ENCODE peak calls at places on chromosomes 7 and 10, in four cellular contexts. O, W, E and I are unnamed samples. For H3K27me3 and H3K4me1, the result is how much of the 10 kb centered on the place peaks cover.

GRCh38 chr10:132804785-132805426 is 19.0 kb upstream of the NKX6-2 start:
- DNase-seq in O (no peak), W (no peak), E (no peak), I (no peak)

GRCh38 chr7:34949356-34949755 is 87.9 kb downstream of the DPY19L1 start:
- DNase-seq in O (no peak), W (no peak), E (no peak), I (no peak)

GRCh38 chr10:118488710-118489497 is 106.5 kb downstream of the PRLHR start:
- DNase-seq in O (no peak), W (no peak), E (no peak), I (no peak)

GRCh38 chr10:92291921-92292860 is 1.2 kb downstream of the MARCHF5 start:
- DNase-seq in O (peak), W (peak), E (peak), I (peak)

GRCh38 chr10:112383325-112383724 is 9.4 kb downstream of the ACSL5 start:
- DNase-seq in O (peak), W (no peak), E (no peak), I (no peak)

GRCh38 chr10:86758231-86759072 is 2.0 kb downstream of the BMPR1A start:
- DNase-seq in O (no peak), W (no peak), E (no peak), I (peak)

GRCh38 chr7:24755541-24756416 is 1.5 kb downstream of the GSDME start:
- DNase-seq in O (no peak), W (no peak), E (no peak), I (peak)

GRCh38 chr7:112296416-112296815 is 89.9 kb downstream of the ZNF277 start:
- DNase-seq in O (no peak), W (no peak), E (no peak), I (no peak)

GRCh38 chr7:76509931-76510877 is at the start of gene UPK3B:
- DNase-seq in O (peak), W (peak), E (no peak), I (peak)

GRCh38 chr7:75980126-75980864 is 14.1 kb downstream of the TMEM120A start:
- DNase-seq in O (no peak), W (no peak), E (no peak), I (no peak)

GRCh38 chr10:116779076-116779687 is 36.8 kb upstream of the HSPA12A start:
- DNase-seq in O (no peak), W (no peak), E (no peak), I (no peak)

GRCh38 chr10:16436367-16436757 is 448 bp upstream of the PTER start:
- DNase-seq in O (no peak), W (no peak), E (peak), I (no peak)

GRCh38 chr7:139752148-139752547 is 25.6 kb downstream of the HIPK2 start:
- DNase-seq in O (no peak), W (no peak), E (no peak), I (no peak)

GRCh38 chr7:141193066-141193465 is 119.2 kb downstream of the TMEM178B start:
- DNase-seq in O (no peak), W (no peak), E (no peak), I (no peak)

GRCh38 chr7:70712942-70713341 is 419.0 kb upstream of the GALNT17 start:
- DNase-seq in O (no peak), W (no peak), E (no peak), I (peak)

GRCh38 chr7:95476904-95477594 is 8.7 kb upstream of the ASB4 start:
- DNase-seq in O (peak), W (peak), E (peak), I (no peak)

GRCh38 chr7:120996333-120996982 is 7.9 kb downstream of the CPED1 start:
- DNase-seq in O (peak), W (no peak), E (peak), I (peak)

GRCh38 chr7:39670052-39670451 is 46.7 kb downstream of the RALA start:
- DNase-seq in O (no peak), W (no peak), E (no peak), I (no peak)

GRCh38 chr7:91228927-91229326 is 35.3 kb upstream of the FZD1 start:
- DNase-seq in O (no peak), W (peak), E (no peak), I (no peak)

GRCh38 chr7:37770813-37771212 is 77.6 kb upstream of the NME8 start:
- DNase-seq in O (no peak), W (no peak), E (no peak), I (no peak)

GRCh38 chr10:44978570-44979280 is at the start of gene DEPP1:
- DNase-seq in O (peak), W (peak), E (peak), I (peak)

GRCh38 chr10:79298403-79299244 is 48.6 kb upstream of the PPIF start:
- DNase-seq in O (peak), W (no peak), E (no peak), I (peak)

GRCh38 chr10:116105259-116105658 is 167.7 kb downstream of the GFRA1 start:
- DNase-seq in O (no peak), W (no peak), E (no peak), I (no peak)

GRCh38 chr10:68276224-68276623 is 44.3 kb upstream of the ATOH7 start:
- DNase-seq in O (no peak), W (no peak), E (no peak), I (no peak)

GRCh38 chr10:102870221-102870620 is 951 bp downstream of the AS3MT start:
- DNase-seq in O (no peak), W (peak), E (no peak), I (no peak)

GRCh38 chr7:92639213-92639896 is 49.2 kb upstream of the FAM133B start:
- DNase-seq in O (no peak), W (no peak), E (no peak), I (no peak)

GRCh38 chr10:48240196-48240595 is 34.3 kb downstream of the FRMPD2 start:
- DNase-seq in O (no peak), W (no peak), E (no peak), I (no peak)

GRCh38 chr7:113289140-113289740 is 170.9 kb upstream of the SMIM30 start:
- DNase-seq in O (no peak), W (peak), E (peak), I (peak)

GRCh38 chr10:63365976-63366765 is 99.6 kb downstream of the JMJD1C start:
- DNase-seq in O (no peak), W (peak), E (no peak), I (no peak)

GRCh38 chr7:42338231-42339222 is 101.5 kb upstream of the GLI3 start:
- DNase-seq in O (no peak), W (no peak), E (peak), I (no peak)

GRCh38 chr10:21747809-21748208 is 213.8 kb downstream of the MLLT10 start:
- DNase-seq in O (no peak), W (no peak), E (no peak), I (no peak)

GRCh38 chr10:76444034-76444800 is 1012.8 kb downstream of the LRMDA start:
- DNase-seq in O (peak), W (no peak), E (no peak), I (peak)

GRCh38 chr10:99698504-99699080 is 33.3 kb downstream of the COX15 start:
- DNase-seq in O (no peak), W (no peak), E (no peak), I (no peak)

GRCh38 chr7:114943530-114943929 is 21.6 kb downstream of the MDFIC start:
- DNase-seq in O (no peak), W (no peak), E (no peak), I (no peak)
- H3K27ac ChIP-seq in O (no peak), W (no peak), E (no peak), I (no peak)

GRCh38 chr10:70801854-70802253 is 13.9 kb upstream of the SGPL1 start:
- DNase-seq in O (no peak), W (no peak), E (no peak), I (no peak)

GRCh38 chr10:70799124-70799523 is 13.9 kb upstream of the TBATA start:
- DNase-seq in O (no peak), W (no peak), E (no peak), I (no peak)

DNA sequence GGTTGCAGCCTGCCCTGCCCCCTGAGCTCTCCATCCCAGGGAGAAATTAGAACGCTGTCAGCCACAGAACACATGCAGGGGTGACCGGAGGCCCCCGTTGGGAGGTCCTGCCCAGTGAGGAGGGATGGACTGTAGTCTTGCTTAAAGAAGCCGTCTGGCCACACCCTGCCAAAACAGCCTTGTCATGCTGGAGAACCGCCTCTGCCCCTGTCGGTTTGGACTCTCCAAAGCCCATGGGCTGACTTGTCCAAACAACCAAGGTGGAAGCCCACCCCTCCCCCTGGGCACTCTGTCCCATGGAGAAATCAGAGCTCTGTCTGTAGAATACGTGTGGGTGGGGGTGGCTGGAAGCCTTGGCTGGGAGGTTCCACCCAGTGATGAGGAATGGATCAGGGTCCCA is 12.7 kb upstream of the TBATA start:
- DNase-seq in O (no peak), W (no peak), E (no peak), I (no peak)
- H3K27me3 ChIP-seq in O (under half), W (under half), E (under half), I (half or more)

DNA sequence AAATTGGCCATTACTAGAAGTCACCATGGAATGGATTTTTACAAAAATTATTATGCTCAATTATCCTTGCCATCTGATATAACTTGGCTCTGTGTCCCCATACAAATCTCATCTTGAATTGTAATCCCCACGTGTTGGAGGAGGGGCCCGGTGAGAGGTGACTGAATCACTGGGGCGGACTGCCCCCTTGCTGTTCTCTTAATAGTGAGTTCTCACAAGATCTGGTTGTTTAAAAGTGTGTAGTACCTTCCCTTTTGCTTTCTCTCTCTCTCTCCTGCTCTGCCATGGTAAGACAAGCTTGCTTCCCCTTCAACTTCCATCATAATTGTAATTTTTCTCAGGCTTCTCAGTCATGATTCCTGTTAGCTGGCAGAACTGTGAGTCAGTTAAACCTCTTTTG is 1023.6 kb downstream of the XPNPEP1 start:
- DNase-seq in O (no peak), W (peak), E (no peak), I (peak)
- H3K4me1 ChIP-seq in O (under half), W (under half), E (under half), I (under half)

GRCh38 chr10:70090951-70091350 is 38.3 kb downstream of the MACROH2A2 start:
- DNase-seq in O (no peak), W (no peak), E (no peak), I (no peak)
- H3K27ac ChIP-seq in O (no peak), W (no peak), E (no peak), I (no peak)

GRCh38 chr7:127252736-127253288 is at the start of gene GRM8:
- DNase-seq in O (no peak), W (peak), E (peak), I (peak)

GRCh38 chr7:127251048-127251451 is 1.7 kb downstream of the GRM8 start:
- DNase-seq in O (no peak), W (peak), E (no peak), I (no peak)

GRCh38 chr7:127250312-127251047 is 2.3 kb downstream of the GRM8 start:
- DNase-seq in O (no peak), W (no peak), E (no peak), I (no peak)

GRCh38 chr7:127252380-127252718 is 392 bp downstream of the GRM8 start:
- DNase-seq in O (no peak), W (peak), E (no peak), I (no peak)

DNA sequence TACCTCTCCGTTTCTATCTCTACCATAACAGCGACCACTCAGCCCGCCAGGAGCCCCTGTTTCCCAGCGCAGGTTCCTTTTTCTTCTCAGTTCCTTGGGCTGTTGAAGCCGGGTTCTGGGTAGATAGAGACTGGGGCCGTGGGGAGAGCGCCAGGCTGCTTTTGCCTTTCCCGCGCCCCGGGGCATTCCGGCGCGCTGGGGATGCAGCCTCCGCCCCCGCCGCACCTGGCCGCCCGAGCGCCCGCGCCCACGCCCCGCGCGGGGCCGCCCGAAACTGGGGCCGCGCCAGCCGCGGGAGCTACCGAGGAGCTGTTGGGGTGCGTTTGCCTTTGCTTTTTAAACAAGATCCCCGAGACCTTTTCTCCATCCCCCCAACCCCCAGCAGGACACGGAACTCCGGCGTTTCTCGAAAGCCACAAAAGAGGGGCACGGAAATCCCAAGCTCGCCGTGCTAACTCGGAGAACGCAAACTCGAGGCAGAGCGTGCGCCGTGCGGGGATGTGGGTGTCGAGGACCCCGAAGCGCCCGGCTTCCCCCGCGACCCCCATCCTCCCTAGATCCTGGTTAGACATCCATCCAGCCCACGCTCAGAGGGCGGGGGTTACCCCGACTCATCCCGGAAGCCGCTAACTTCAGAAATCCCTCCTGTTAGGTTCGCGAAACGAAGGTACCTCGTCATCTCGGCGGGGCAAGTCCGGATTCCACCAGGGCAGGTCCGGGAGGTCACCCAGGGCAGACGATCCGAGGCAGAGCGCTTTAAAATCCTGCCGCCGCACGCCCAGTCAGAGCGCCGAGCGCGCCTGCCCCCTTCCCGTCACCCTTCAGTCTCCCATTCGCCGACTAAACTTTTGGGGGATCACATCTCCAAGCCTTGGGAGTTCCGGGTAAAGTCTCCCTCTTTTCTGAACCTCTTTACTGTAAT is 1.0 kb downstream of the GRM8 start:
- DNase-seq in O (no peak), W (peak), E (peak), I (no peak)
- H3K27me3 ChIP-seq in O (under half), W (half or more), E (under half), I (half or more)

GRCh38 chr10:71844695-71845094 is 6.4 kb downstream of the PSAP start:
- DNase-seq in O (no peak), W (no peak), E (no peak), I (no peak)
- H3K4me1 ChIP-seq in O (half or more), W (under half), E (under half), I (under half)

DNA sequence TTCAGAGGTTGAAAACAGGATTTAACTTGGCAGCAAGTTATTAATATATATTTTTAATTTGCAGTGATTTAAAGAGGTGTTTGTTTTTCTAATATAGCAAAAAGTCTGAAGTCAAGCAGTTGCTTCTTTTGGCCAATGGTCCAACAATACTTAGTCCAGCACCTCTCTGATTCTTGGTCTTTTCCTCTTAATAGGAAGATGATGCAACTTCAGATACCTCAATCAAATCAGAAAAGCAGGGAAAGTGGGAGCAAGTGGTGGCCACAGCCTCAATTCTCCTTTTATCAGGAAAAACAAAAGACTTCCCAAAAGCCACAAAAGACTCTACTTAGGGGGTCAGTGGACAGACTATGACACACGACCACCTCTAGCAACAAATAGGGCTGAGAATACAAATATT is 133.6 kb upstream of the LRGUK start:
- DNase-seq in O (no peak), W (no peak), E (no peak), I (no peak)
- H3K27ac ChIP-seq in O (no peak), W (no peak), E (no peak), I (no peak)

DNA sequence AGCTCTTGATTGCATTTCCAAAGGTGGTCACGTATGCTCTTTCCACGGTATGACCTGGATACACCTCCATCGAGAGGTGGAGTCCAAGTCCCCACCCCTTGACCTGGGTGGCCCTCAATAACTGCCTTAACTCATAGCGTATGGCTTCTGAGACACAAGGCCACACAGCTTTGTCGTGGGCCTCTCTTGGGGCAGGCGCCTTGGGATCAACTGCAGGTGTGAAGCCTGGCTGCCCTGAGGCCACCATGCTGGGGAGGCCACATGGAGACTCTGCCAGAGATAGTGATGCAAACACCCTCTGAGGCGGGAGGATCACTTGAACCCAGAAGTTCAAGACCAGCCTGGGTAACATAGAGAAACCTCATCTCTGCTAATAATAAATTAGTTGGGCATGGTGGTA is 30.7 kb upstream of the RASGEF1A start:
- DNase-seq in O (no peak), W (no peak), E (no peak), I (no peak)
- H3K27me3 ChIP-seq in O (under half), W (under half), E (under half), I (half or more)

DNA sequence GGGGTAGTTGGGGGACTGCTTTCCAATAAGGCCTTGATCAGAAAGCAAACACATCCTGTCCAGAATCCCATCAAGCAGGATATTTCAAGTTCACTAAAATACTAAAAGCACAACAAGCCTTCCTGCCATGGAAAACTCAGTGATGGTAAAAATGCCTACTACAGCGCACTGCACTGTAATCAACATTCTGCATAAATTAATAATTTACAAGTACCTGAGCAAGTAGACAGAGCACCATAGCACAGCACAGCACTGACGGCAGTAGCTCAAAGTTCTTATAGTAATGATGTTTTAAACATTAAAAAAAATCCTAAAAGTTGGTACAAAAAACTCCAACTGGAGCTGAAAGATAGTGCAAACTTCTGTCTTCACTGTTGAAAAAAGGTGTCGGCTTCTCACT is 120.5 kb downstream of the FANK1 start:
- DNase-seq in O (no peak), W (no peak), E (no peak), I (no peak)
- H3K4me1 ChIP-seq in O (under half), W (under half), E (under half), I (under half)